ENCODE peak calls at places on chromosomes 7 and 10, in six cellular contexts. D is cardiac fibroblast; R is effector memory CD4-positive, alpha-beta T cell; C is CD8-positive, alpha-beta memory T cell; X is heart right ventricle; S is AG04450. Z is an unnamed sample.
A peak's percentile ranks its signal among the peaks of the same experiment; 100 is the strongest.

GRCh38 chr10:26448706-26449435 is 10.7 kb downstream of the APBB1IP start:
- DNase-seq in D (no peak), R (peak; percentile 67), C (peak; percentile 70), X (no peak), S (no peak), Z (no peak)

GRCh38 chr10:95246582-95247051 is 44.2 kb downstream of the PDLIM1 start:
- DNase-seq in D (peak; percentile 89), R (peak; percentile 8), C (peak; percentile 35), X (peak; percentile 60), S (no peak), Z (no peak)

GRCh38 chr7:132145466-132145865 is 430.8 kb downstream of the PLXNA4 start:
- DNase-seq in D (peak; percentile 86), R (no peak), C (no peak), X (no peak), S (no peak), Z (no peak)

GRCh38 chr10:110806335-110806734 is 65.4 kb upstream of the PDCD4 start:
- DNase-seq in D (no peak), R (no peak), C (no peak), X (no peak), S (no peak), Z (no peak)

GRCh38 chr10:58637372-58637771 is 124.7 kb downstream of the BICC1 start:
- DNase-seq in D (peak; percentile 78), R (no peak), C (no peak), X (no peak), S (no peak), Z (no peak)

GRCh38 chr10:8072211-8072610 is 17.7 kb downstream of the GATA3 start:
- DNase-seq in D (no peak), R (no peak), C (no peak), X (no peak), S (no peak), Z (no peak)

GRCh38 chr10:43287056-43288007 is 20.5 kb upstream of the RASGEF1A start:
- DNase-seq in D (no peak), R (peak; percentile 33), C (peak; percentile 36), X (no peak), S (no peak), Z (peak; percentile 78)

GRCh38 chr7:143351060-143351459 is 11.5 kb downstream of the FAM131B start:
- DNase-seq in D (no peak), R (no peak), C (no peak), X (no peak), S (no peak), Z (no peak)

GRCh38 chr7:96998765-96999164 is 6.6 kb upstream of the DLX6 start:
- DNase-seq in D (no peak), R (no peak), C (no peak), X (no peak), S (no peak), Z (no peak)

GRCh38 chr10:22853906-22854447 is 73.9 kb upstream of the ARMC3 start:
- DNase-seq in D (no peak), R (no peak), C (no peak), X (no peak), S (no peak), Z (no peak)

GRCh38 chr10:22852712-22853353 is 75.0 kb upstream of the ARMC3 start:
- DNase-seq in D (no peak), R (no peak), C (no peak), X (no peak), S (no peak), Z (no peak)

GRCh38 chr10:22856444-22857074 is 71.3 kb upstream of the ARMC3 start:
- DNase-seq in D (no peak), R (no peak), C (no peak), X (no peak), S (no peak), Z (no peak)

GRCh38 chr10:22851865-22852239 is 76.0 kb upstream of the ARMC3 start:
- DNase-seq in D (no peak), R (no peak), C (no peak), X (no peak), S (no peak), Z (no peak)

GRCh38 chr10:22854935-22855421 is 72.9 kb upstream of the ARMC3 start:
- DNase-seq in D (peak; percentile 76), R (no peak), C (no peak), X (no peak), S (no peak), Z (no peak)
- H3K4me3 ChIP-seq in D (no peak overlapping the region), R (no peak overlapping the region), C (no peak overlapping the region), X (no peak overlapping the region), S (no peak overlapping the region), Z (no peak overlapping the region)

DNA sequence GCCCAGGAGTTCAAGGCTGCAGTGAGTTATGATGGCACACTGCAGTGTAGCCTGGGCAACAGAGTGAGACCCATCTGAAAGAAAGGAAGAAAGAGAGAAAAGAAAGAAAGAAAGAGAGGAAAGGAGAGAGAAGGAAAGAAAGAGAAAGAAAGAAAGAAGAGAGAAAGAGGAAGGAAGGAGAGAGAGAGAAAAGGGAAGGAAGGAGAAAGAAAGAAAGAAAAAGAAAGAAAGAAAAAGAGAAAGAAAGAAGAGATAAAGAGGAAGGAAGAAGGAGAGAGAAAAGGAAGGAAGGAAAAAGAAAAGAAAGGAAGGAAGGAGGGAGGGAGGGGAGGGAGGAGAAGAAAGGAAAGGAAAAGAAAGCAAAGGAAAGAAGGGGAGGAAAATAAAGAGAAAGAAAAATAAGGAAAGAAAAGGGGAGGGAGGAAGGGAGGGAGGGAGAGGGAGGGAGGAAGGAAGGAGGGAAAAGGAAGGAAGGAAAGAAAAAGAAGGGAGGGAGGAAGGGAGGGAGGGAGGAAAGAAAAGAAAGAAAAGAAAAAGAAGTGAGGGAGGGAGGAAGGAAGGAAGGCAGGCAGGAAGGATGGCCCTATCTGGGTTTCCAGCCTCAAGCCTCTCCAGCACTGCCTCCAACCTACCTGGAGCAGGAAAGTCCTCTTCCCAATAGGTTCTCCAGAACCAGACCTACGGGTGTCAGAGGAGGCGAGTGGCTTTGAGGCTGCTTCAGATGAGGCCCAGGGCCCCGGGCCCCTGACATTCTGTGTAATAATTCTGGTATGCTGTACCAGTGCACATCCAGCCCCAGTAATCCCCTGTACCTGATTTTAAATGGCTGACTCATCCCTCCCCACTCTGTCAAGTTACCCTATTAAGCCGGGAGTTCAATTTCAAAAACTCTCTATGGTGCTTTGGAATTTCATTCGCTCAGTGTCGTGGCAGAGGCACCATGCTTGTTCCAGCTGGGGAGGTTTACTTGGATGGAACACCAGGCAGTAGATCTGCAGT is 6.8 kb upstream of the PARD3 start:
- DNase-seq in D (no peak), R (no peak), C (no peak), X (no peak), S (no peak), Z (no peak)
- H3K4me3 ChIP-seq in D (no peak overlapping the region), R (no peak overlapping the region), C (no peak overlapping the region), X (no peak overlapping the region), S (no peak overlapping the region), Z (no peak overlapping the region)

GRCh38 chr7:2616973-2617709 is 14.6 kb upstream of the TTYH3 start:
- DNase-seq in D (no peak), R (no peak), C (no peak), X (no peak), S (no peak), Z (no peak)
- H3K4me3 ChIP-seq in D (no peak overlapping the region), R (no peak overlapping the region), C (no peak overlapping the region), X (no peak overlapping the region), S (no peak overlapping the region), Z (no peak overlapping the region)

GRCh38 chr7:16061630-16062029 is 359.7 kb downstream of the CRPPA start:
- DNase-seq in D (no peak), R (no peak), C (no peak), X (no peak), S (no peak), Z (no peak)
- H3K4me3 ChIP-seq in D (no peak overlapping the region), R (no peak overlapping the region), C (no peak overlapping the region), X (no peak overlapping the region), S (no peak overlapping the region), Z (no peak overlapping the region)

DNA sequence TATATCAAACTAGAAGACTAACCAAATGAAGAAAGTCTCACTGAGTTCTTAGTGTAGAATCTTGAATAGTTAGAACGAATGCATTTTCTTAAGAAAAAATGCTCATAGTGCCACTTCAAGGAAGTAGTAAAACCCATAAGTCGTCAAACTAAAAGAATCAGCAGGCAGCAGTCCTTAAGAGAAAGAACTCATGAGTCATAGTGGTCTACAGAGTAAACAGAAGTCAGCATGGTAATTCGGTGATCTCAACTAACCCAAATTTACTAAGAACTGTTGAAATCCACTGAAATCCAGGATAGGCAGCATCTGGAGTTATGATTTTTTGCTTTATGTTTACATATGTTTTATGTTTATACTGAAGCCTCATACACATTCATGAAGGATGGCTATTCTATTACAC is 256.2 kb downstream of the LHFPL3 start:
- DNase-seq in D (no peak), R (no peak), C (no peak), X (no peak), S (no peak), Z (no peak)
- H3K4me3 ChIP-seq in D (no peak overlapping the region), R (no peak overlapping the region), C (no peak overlapping the region), X (no peak overlapping the region), S (no peak overlapping the region), Z (no peak overlapping the region)

GRCh38 chr7:135822396-135822795 is 73.8 kb upstream of the FAM180A start:
- DNase-seq in D (no peak), R (no peak), C (no peak), X (no peak), S (no peak), Z (no peak)
- H3K4me3 ChIP-seq in D (no peak overlapping the region), R (no peak overlapping the region), C (no peak overlapping the region), X (no peak overlapping the region), S (no peak overlapping the region), Z (no peak overlapping the region)

DNA sequence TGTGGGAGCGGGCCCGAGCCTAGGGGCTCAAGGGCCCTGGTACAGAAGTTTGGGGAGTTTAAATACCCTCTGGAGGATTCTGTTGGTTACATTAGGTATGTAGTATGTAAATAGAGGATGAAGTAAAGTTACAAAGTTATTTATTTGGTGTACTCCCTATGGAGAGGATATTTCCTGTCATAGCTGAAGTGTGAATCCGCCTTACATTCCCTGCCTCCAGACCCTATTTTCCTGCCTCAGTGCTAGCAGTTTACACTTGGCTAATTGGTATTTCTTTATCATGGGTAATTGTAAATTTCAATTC is 60.6 kb upstream of the KLF14 start:
- DNase-seq in D (no peak), R (no peak), C (no peak), X (no peak), S (no peak), Z (no peak)
- H3K4me3 ChIP-seq in D (peak overlapping the region; percentile 18), R (no peak overlapping the region), C (no peak overlapping the region), X (no peak overlapping the region), S (peak overlapping the region; percentile 0), Z (no peak overlapping the region)

Z was measured in left lung.